ENCODE peak calls at places on chromosomes 11 and 22, in seven cellular contexts. E is kidney, X is PC-9, C is upper lobe of right lung, G is spleen, I is upper lobe of left lung, F is testis. Y is an unnamed sample.

GRCh38 chr11:74452366-74452765 is 15.0 kb downstream of the KCNE3 start:
- DNase-seq in E (no peak), G (no peak), F (no peak), X (no peak), C (no peak), I (no peak), Y (no peak)

GRCh38 chr11:86167499-86168161 is 76.9 kb upstream of the EED start:
- DNase-seq in C (no peak), I (no peak), E (no peak), G (no peak), X (no peak), F (no peak), Y (no peak)

GRCh38 chr11:128731041-128731663 is 37.3 kb downstream of the FLI1 start:
- DNase-seq in C (no peak), E (no peak), G (no peak), F (no peak), X (no peak), I (no peak), Y (no peak)

GRCh38 chr11:68379216-68379615 is 66.8 kb downstream of the LRP5 start:
- DNase-seq in E (no peak), X (no peak), I (no peak), F (no peak), G (no peak), C (no peak), Y (no peak)

GRCh38 chr22:29142116-29142515 is 63.6 kb upstream of the EMID1 start:
- DNase-seq in X (no peak), I (no peak), G (no peak), F (no peak), E (no peak), C (no peak), Y (no peak)

GRCh38 chr11:70270877-70271634 is 566 bp downstream of the PPFIA1 start:
- DNase-seq in G (peak), F (peak), X (peak), E (peak), C (peak), I (peak), Y (no peak)

GRCh38 chr11:121723261-121723741 is 270.5 kb upstream of the SORL1-AS1 start:
- DNase-seq in F (peak), C (no peak), I (no peak), X (no peak), E (no peak), G (no peak), Y (peak)

GRCh38 chr11:46293616-46294015 is 16.2 kb downstream of the CREB3L1 start:
- DNase-seq in I (no peak), G (no peak), E (peak), X (no peak), C (no peak), F (peak), Y (no peak)

GRCh38 chr11:76380977-76381719 is at the start of the genes GVQW3 and THAP12:
- DNase-seq in C (peak), E (peak), G (peak), X (peak), F (peak), I (peak), Y (peak)
- TF ChIP-seq CTCF in C (peak), E (peak), G (no peak), X (no peak), F (peak), I (peak), Y (peak)

GRCh38 chr11:62753736-62754603 is at the start of gene ZBTB3:
- DNase-seq in G (peak), X (peak), F (peak), E (peak), C (peak), I (peak), Y (peak)
- H3K27ac ChIP-seq in G (peak), X (peak), F (peak), E (peak), C (peak), I (peak), Y (peak)

DNA sequence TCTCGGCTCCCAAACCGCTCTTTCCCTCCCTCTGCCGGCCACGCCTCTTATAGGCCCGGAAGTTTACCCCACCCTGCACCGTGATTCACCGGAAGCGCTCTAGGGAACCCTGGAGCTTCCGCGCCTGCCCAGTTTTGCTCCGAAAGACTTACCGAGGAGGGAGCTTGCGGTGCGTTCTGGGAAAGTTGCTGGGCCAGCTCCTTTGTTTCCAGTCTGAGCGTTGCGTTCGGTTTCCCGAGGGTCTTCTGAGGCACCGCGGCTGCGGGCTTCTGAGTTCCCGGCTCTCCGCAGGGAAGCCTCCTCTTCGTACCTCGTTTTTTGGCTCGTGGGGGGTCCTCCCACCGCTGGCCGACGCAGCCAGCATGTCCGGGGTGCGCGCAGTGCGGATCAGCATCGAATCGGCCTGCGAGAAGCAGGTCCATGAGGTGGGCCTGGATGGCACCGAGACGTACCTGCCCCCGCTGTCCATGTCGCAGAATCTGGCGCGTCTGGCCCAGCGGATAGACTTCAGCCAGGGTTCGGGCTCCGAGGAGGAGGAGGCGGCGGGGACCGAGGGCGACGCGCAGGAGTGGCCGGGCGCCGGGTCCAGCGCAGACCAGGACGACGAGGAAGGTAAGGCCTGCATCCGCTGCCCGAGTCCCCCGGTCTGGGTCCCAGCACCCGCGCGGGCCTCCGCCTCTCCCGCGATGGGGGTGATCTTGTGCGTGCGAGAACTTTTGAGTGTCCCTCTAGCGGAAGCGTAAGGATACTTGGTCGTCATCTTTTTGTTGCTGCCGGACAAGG is at the start of gene MED17:
- DNase-seq in F (peak), X (peak), E (peak), C (peak), I (peak), G (peak), Y (peak)
- TF ChIP-seq CTCF in F (peak), X (peak), E (peak), C (peak), I (peak), G (peak), Y (peak)

GRCh38 chr11:35040221-35040942 is 98.6 kb upstream of the CD44 start:
- DNase-seq in G (no peak), E (no peak), F (no peak), C (no peak), I (no peak), X (peak), Y (no peak)
- H3K27ac ChIP-seq in G (peak), E (no peak), F (no peak), C (peak), I (no peak), X (peak), Y (no peak)

GRCh38 chr11:1773711-1774550 is 10.2 kb upstream of the CTSD start:
- DNase-seq in G (peak), I (peak), C (no peak), F (no peak), X (no peak), E (no peak), Y (no peak)
- TF ChIP-seq CTCF in G (no peak), I (no peak), C (no peak), F (no peak), X (no peak), E (no peak), Y (no peak)

DNA sequence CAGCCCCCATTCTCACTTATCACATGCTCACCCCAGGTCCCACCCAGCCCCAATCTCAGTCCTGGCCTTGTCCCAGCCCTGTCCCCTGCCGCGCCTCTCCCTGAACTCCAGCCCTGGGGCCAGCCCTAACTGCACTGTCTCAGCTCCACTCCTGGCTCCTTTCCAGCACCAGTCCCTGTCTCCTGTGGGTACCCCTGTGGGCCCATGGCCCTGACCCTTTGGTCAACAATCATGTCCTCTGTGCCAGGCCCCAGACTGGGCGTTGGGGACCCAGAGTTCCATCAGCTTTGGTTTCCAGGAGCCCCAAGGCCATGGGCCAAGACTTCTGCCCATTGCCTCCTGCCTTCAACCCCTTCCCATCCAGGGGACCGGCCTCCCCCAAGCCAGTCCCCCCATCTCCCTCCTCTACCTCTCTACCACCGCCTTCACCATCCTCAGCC is 756 bp downstream of the SPI1 start:
- DNase-seq in C (peak), X (no peak), F (no peak), E (peak), I (no peak), G (peak), Y (no peak)
- H3K27ac ChIP-seq in C (peak), X (no peak), F (peak), E (no peak), I (peak), G (peak), Y (no peak)

GRCh38 chr22:22591348-22592299 is 32.6 kb upstream of the PRAME start:
- DNase-seq in E (no peak), G (no peak), I (no peak), X (no peak), C (no peak), F (no peak), Y (no peak)
- TF ChIP-seq CTCF in E (no peak), G (no peak), I (no peak), X (no peak), C (no peak), F (no peak), Y (no peak)